ENCODE peak calls at places on chromosomes 16 and 17, in five cellular contexts. B, P, S, K and A are unnamed samples.

GRCh38 chr16:70589998-70590471 is 56.3 kb upstream of the IL34 start:
- DNase-seq in B (no peak), P (no peak), S (no peak), K (no peak), A (no peak)

GRCh38 chr17:78173025-78173715 is 4.8 kb downstream of the SYNGR2 start:
- DNase-seq in S (peak), B (no peak), K (no peak), P (peak), A (peak)

GRCh38 chr16:27759947-27760844 is 210.3 kb downstream of the KATNIP start:
- DNase-seq in P (no peak), S (no peak), B (no peak), K (peak), A (no peak)

GRCh38 chr16:70481929-70482536 is 27.6 kb downstream of the FCSK start:
- DNase-seq in B (no peak), S (no peak), P (no peak), K (no peak), A (no peak)

GRCh38 chr17:31654936-31655335 is 204.1 kb downstream of the COPRS start:
- DNase-seq in P (no peak), K (no peak), S (no peak), B (no peak), A (no peak)

GRCh38 chr16:85563515-85564276 is 49.4 kb upstream of the GSE1 start:
- DNase-seq in P (no peak), B (peak), K (peak), S (no peak), A (no peak)

GRCh38 chr16:70298988-70299938 is at the start of gene DDX19B:
- DNase-seq in S (no peak), B (peak), P (peak), K (peak), A (peak)

GRCh38 chr17:30236807-30237206 is 1.3 kb upstream of the SLC6A4 start:
- DNase-seq in B (peak), P (no peak), S (no peak), K (no peak), A (peak)

GRCh38 chr16:85259115-85259830 is 147.0 kb upstream of the CIBAR2 start:
- DNase-seq in P (no peak), S (no peak), K (no peak), B (no peak), A (no peak)

GRCh38 chr17:46991618-46992017 is 12.6 kb upstream of the RPRML start:
- DNase-seq in B (no peak), P (no peak), K (no peak), S (no peak), A (no peak)

GRCh38 chr17:62802531-62803205 is 5.4 kb downstream of the MARCHF10 start:
- DNase-seq in P (no peak), S (no peak), K (no peak), B (no peak), A (no peak)

GRCh38 chr16:88678224-88678979 is 7.9 kb downstream of the SNAI3 start:
- DNase-seq in B (no peak), P (no peak), S (no peak), K (no peak), A (no peak)

GRCh38 chr16:27405546-27406451 is 3.8 kb downstream of the IL21R start:
- DNase-seq in B (no peak), K (no peak), P (no peak), S (no peak), A (no peak)

GRCh38 chr17:45050680-45051059 is 762 bp downstream of the DCAKD start:
- DNase-seq in S (no peak), P (no peak), B (peak), K (peak), A (no peak)

GRCh38 chr16:58022601-58023371 is 2.8 kb upstream of the MMP15 start:
- DNase-seq in P (no peak), S (no peak), B (no peak), K (no peak), A (no peak)

GRCh38 chr17:80443916-80444708 is 29.1 kb downstream of the ENDOV start:
- DNase-seq in P (no peak), B (no peak), S (no peak), K (no peak), A (no peak)

GRCh38 chr16:668519-669171 is 713 bp downstream of the RHOT2 start:
- DNase-seq in K (no peak), S (no peak), P (no peak), B (no peak), A (no peak)

GRCh38 chr16:14436410-14436955 is 193.6 kb downstream of the PARN start:
- DNase-seq in K (no peak), P (no peak), B (no peak), S (no peak), A (no peak)

GRCh38 chr16:59400830-59401229 is 666.7 kb upstream of the GOT2 start:
- DNase-seq in K (no peak), S (no peak), P (no peak), B (no peak), A (no peak)

DNA sequence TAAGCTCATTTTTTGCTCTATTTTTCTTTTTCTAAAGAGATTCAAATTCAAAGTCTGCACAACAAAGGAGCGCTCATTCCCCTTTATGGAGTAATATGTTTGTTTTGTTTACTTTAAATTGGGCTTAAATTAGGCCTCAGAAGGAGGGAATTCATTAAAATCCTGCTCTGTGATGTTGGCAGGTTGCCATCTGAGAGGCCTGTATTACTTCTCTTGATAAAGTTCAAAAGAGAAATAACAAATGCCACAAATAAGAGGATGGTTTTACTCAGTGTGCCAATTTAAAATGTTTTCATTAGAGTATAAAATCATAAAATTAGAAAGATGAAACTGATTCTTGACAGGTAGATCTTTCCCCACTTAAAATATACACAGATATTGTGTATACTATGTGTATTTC is 54.5 kb upstream of the HLF start:
- DNase-seq in P (no peak), B (no peak), K (no peak), S (no peak), A (no peak)
- TF ChIP-seq TAF1 in P (no peak), B (no peak), K (no peak), S (no peak), A (no peak)

DNA sequence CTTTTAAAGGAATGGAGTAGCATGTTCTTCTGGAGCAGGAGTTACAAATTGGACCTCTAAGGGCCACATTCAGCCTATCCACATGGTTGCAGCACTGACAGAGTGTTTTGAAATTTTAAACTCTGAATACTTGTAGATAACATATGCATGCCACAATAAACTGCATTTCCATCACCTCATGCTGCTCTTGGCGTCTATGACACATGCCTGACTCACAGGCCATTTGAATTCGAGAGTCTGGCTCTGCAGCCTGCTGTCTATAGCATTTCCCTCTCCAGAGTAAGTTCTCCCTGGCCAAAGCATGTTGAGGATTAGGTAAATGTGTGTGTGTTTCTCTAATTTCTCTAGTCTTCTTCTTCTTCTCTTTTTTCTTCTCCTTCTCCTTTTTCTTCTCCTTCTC is 28.7 kb upstream of the MYOCD start:
- DNase-seq in K (no peak), S (no peak), P (no peak), B (no peak), A (no peak)
- TF ChIP-seq POLR2A in K (no peak), S (no peak), P (no peak), B (no peak), A (no peak)

DNA sequence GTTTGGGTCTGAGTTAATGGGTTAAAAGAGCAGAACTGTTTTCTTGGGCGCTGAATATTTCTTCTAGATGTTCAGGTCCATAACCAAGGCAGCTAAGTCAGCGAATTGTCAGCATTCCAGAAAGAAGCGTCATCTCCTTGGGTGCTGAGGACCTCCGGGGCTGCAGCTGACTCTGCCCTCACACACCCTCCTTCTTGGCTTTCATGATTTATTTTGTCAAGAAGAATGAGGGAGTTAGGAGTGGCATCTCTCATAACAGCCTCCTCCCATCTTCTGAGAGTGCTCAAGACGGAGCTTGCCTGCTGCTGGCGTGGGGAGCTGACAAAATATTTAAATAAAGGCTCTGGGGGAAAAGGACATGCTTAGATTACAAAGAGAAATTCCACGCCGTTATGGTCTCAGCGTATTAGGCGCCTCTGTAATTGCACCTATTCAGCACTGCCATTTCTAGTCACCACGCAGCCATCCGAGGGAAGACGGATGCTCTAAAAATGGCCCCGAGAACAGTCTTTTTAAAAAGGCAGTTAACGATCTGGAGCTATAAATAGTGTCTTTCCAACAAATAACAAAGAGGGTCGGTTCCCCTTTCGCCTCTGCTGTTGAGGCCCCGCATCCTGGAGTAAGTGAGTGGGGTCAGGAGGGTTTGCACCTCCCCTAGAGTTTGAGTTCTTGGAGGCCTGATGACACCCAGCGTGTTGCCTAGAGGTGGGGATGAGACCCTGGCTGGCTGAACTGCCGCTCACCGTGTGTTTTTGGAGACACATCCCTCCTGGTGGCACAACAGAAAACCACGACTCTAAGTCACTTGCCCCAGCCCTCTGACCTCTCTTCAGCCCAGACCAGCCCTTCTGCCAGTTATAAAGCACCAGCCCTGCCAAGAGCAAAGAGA is 187.1 kb downstream of the CCDC182 start:
- DNase-seq in K (no peak), P (no peak), B (no peak), S (no peak), A (no peak)
- TF ChIP-seq POLR2AphosphoS5 in K (no peak), P (no peak), B (no peak), S (no peak), A (no peak)

GRCh38 chr16:81273223-81273940 is 34.9 kb downstream of the BCO1 start:
- DNase-seq in B (no peak), K (no peak), P (no peak), S (no peak), A (no peak)
- TF ChIP-seq TAF1 in B (no peak), K (no peak), P (no peak), S (no peak), A (no peak)

GRCh38 chr16:8963825-8964441 is at the start of gene USP7:
- DNase-seq in B (peak), S (no peak), K (peak), P (peak), A (peak)
- TF ChIP-seq POLR2A in B (peak), S (peak), K (peak), P (peak), A (peak)

GRCh38 chr17:13958773-13959172 is 110.5 kb upstream of the COX10 start:
- DNase-seq in S (no peak), K (no peak), P (no peak), B (no peak), A (no peak)
- TF ChIP-seq POLR2AphosphoS5 in S (no peak), K (no peak), P (no peak), B (no peak), A (no peak)

GRCh38 chr16:3513892-3514600 is 13.2 kb downstream of the CLUAP1 start:
- DNase-seq in S (no peak), B (peak), P (no peak), K (no peak), A (no peak)
- TF ChIP-seq TAF1 in S (no peak), B (no peak), P (no peak), K (no peak), A (no peak)

GRCh38 chr17:65123757-65124675 is 13.2 kb upstream of the RGS9 start:
- DNase-seq in B (no peak), S (no peak), P (no peak), K (no peak), A (no peak)

GRCh38 chr17:65117384-65118035 is 19.7 kb upstream of the RGS9 start:
- DNase-seq in P (no peak), K (no peak), B (no peak), S (no peak), A (no peak)

GRCh38 chr17:65122836-65123756 is 14.1 kb upstream of the RGS9 start:
- DNase-seq in B (peak), S (peak), P (peak), K (peak), A (peak)

GRCh38 chr17:65121368-65121767 is 15.8 kb upstream of the RGS9 start:
- DNase-seq in K (no peak), B (no peak), P (no peak), S (no peak), A (no peak)

GRCh38 chr17:65121916-65122821 is 15.0 kb upstream of the RGS9 start:
- DNase-seq in S (peak), K (no peak), B (no peak), P (no peak), A (no peak)
- TF ChIP-seq POLR2A in S (no peak), K (no peak), B (no peak), P (no peak), A (no peak)

GRCh38 chr16:12354296-12354818 is 377.8 kb downstream of the SNX29 start:
- DNase-seq in K (no peak), P (no peak), S (no peak), B (no peak), A (no peak)

GRCh38 chr16:12360240-12360639 is 383.7 kb downstream of the SNX29 start:
- DNase-seq in B (no peak), K (no peak), S (no peak), P (no peak), A (no peak)

GRCh38 chr16:12361016-12361415 is 384.5 kb downstream of the SNX29 start:
- DNase-seq in P (no peak), S (no peak), K (no peak), B (no peak), A (no peak)

GRCh38 chr16:12358898-12359297 is 382.4 kb downstream of the SNX29 start:
- DNase-seq in P (no peak), K (no peak), S (no peak), B (no peak), A (no peak)

GRCh38 chr16:12356622-12357365 is 380.3 kb downstream of the SNX29 start:
- DNase-seq in K (peak), B (no peak), S (no peak), P (no peak), A (no peak)
- TF ChIP-seq POLR2AphosphoS5 in K (no peak), B (no peak), S (no peak), P (no peak), A (no peak)